ENCODE peak calls at places on chromosomes 16 and 17, in nine cellular contexts. One of them, this sample, is unnamed.
A peak's percentile ranks its signal among the peaks of the same experiment; 100 is the strongest.

GRCh38 chr16:48879173-48879926 is 269.4 kb upstream of the N4BP1 start:
- DNase-seq in NCI-H446 treated with DMSO at 0.1 percent for 48 hours: no peak
- DNase-seq in HEK293T: no peak
- DNase-seq in choroid plexus epithelial cell: no peak
- DNase-seq in DMS79: no peak
- DNase-seq in tibial nerve: no peak
- DNase-seq in midbrain: no peak
- DNase-seq in NCI-H2171 treated with DMSO at 0.1 percent for 48 hours: no peak
- DNase-seq in T follicular helper cell: no peak
- DNase-seq in this sample: no peak

GRCh38 chr17:46730026-46730425 is 88.5 kb downstream of the WNT3 start:
- DNase-seq in T follicular helper cell: no peak
- DNase-seq in NCI-H446 treated with DMSO at 0.1 percent for 48 hours: no peak
- DNase-seq in choroid plexus epithelial cell: no peak
- DNase-seq in tibial nerve: no peak
- DNase-seq in midbrain: no peak
- DNase-seq in NCI-H2171 treated with DMSO at 0.1 percent for 48 hours: no peak
- DNase-seq in HEK293T: no peak
- DNase-seq in DMS79: no peak
- DNase-seq in this sample: no peak

GRCh38 chr17:55774834-55775233 is 24.0 kb downstream of the PCTP start:
- DNase-seq in choroid plexus epithelial cell: no peak
- DNase-seq in tibial nerve: no peak
- DNase-seq in midbrain: no peak
- DNase-seq in DMS79: peak; percentile 60
- DNase-seq in HEK293T: no peak
- DNase-seq in NCI-H2171 treated with DMSO at 0.1 percent for 48 hours: no peak
- DNase-seq in NCI-H446 treated with DMSO at 0.1 percent for 48 hours: no peak
- DNase-seq in T follicular helper cell: no peak
- DNase-seq in this sample: no peak

GRCh38 chr17:33099906-33100305 is 108.3 kb downstream of the SPACA3 start:
- DNase-seq in choroid plexus epithelial cell: no peak
- DNase-seq in NCI-H446 treated with DMSO at 0.1 percent for 48 hours: no peak
- DNase-seq in NCI-H2171 treated with DMSO at 0.1 percent for 48 hours: no peak
- DNase-seq in DMS79: no peak
- DNase-seq in T follicular helper cell: no peak
- DNase-seq in midbrain: no peak
- DNase-seq in HEK293T: no peak
- DNase-seq in tibial nerve: no peak
- DNase-seq in this sample: no peak

GRCh38 chr17:15910791-15911190 is 34.1 kb upstream of the ADORA2B start:
- DNase-seq in NCI-H446 treated with DMSO at 0.1 percent for 48 hours: no peak
- DNase-seq in HEK293T: no peak
- DNase-seq in tibial nerve: no peak
- DNase-seq in choroid plexus epithelial cell: no peak
- DNase-seq in DMS79: no peak
- DNase-seq in midbrain: no peak
- DNase-seq in T follicular helper cell: no peak
- DNase-seq in NCI-H2171 treated with DMSO at 0.1 percent for 48 hours: no peak
- DNase-seq in this sample: no peak

GRCh38 chr16:29820271-29820701 is at the start of gene MVP:
- DNase-seq in midbrain: peak; percentile 39
- DNase-seq in choroid plexus epithelial cell: peak; percentile 74
- DNase-seq in NCI-H446 treated with DMSO at 0.1 percent for 48 hours: no peak
- DNase-seq in tibial nerve: peak; percentile 55
- DNase-seq in HEK293T: no peak
- DNase-seq in T follicular helper cell: no peak
- DNase-seq in DMS79: peak; percentile 44
- DNase-seq in NCI-H2171 treated with DMSO at 0.1 percent for 48 hours: peak; percentile 87
- DNase-seq in this sample: peak; percentile 33

GRCh38 chr16:28923652-28924398 is 1.2 kb downstream of the RABEP2 start:
- DNase-seq in choroid plexus epithelial cell: no peak
- DNase-seq in T follicular helper cell: no peak
- DNase-seq in DMS79: no peak
- DNase-seq in tibial nerve: no peak
- DNase-seq in HEK293T: no peak
- DNase-seq in NCI-H446 treated with DMSO at 0.1 percent for 48 hours: no peak
- DNase-seq in NCI-H2171 treated with DMSO at 0.1 percent for 48 hours: peak; percentile 39
- DNase-seq in midbrain: no peak
- DNase-seq in this sample: no peak

GRCh38 chr16:1971678-1972489 is at the start of gene TBL3:
- DNase-seq in NCI-H2171 treated with DMSO at 0.1 percent for 48 hours: peak; percentile 92
- DNase-seq in DMS79: peak; percentile 68
- DNase-seq in midbrain: peak; percentile 95
- DNase-seq in HEK293T: peak; percentile 95
- DNase-seq in tibial nerve: peak; percentile 87
- DNase-seq in NCI-H446 treated with DMSO at 0.1 percent for 48 hours: peak; percentile 80
- DNase-seq in choroid plexus epithelial cell: peak; percentile 94
- DNase-seq in T follicular helper cell: peak; percentile 94
- DNase-seq in this sample: peak; percentile 97

GRCh38 chr16:67902831-67903230 is 9.8 kb downstream of the PSKH1 start:
- DNase-seq in HEK293T: no peak
- DNase-seq in tibial nerve: no peak
- DNase-seq in NCI-H2171 treated with DMSO at 0.1 percent for 48 hours: no peak
- DNase-seq in choroid plexus epithelial cell: no peak
- DNase-seq in T follicular helper cell: no peak
- DNase-seq in midbrain: no peak
- DNase-seq in DMS79: no peak
- DNase-seq in NCI-H446 treated with DMSO at 0.1 percent for 48 hours: no peak
- DNase-seq in this sample: no peak

GRCh38 chr16:27335349-27336052 is 21.7 kb downstream of the IL4R start:
- DNase-seq in NCI-H446 treated with DMSO at 0.1 percent for 48 hours: no peak
- DNase-seq in midbrain: no peak
- DNase-seq in choroid plexus epithelial cell: no peak
- DNase-seq in DMS79: no peak
- DNase-seq in HEK293T: no peak
- DNase-seq in tibial nerve: no peak
- DNase-seq in NCI-H2171 treated with DMSO at 0.1 percent for 48 hours: no peak
- DNase-seq in T follicular helper cell: no peak
- DNase-seq in this sample: no peak

GRCh38 chr17:65936013-65936412 is 255.9 kb downstream of the CEP112 start:
- DNase-seq in midbrain: no peak
- DNase-seq in tibial nerve: no peak
- DNase-seq in T follicular helper cell: no peak
- DNase-seq in choroid plexus epithelial cell: peak; percentile 32
- DNase-seq in DMS79: no peak
- DNase-seq in NCI-H2171 treated with DMSO at 0.1 percent for 48 hours: no peak
- DNase-seq in NCI-H446 treated with DMSO at 0.1 percent for 48 hours: no peak
- DNase-seq in HEK293T: no peak
- DNase-seq in this sample: no peak